ENCODE peak calls at places on chromosomes 16 and 17, in eight cellular contexts. U is Peyer's patch, P is prostate gland, Z is OCI-LY7, X is breast epithelium, R is uterus, L is MM.1S, G is NT2/D1. C is an unnamed sample.

GRCh38 chr16:29820730-29821662 is 734 bp downstream of the MVP start:
- DNase-seq in U (peak; percentile 88), P (peak; percentile 61), Z (no peak), X (no peak), R (peak; percentile 63), L (peak; percentile 62), G (no peak), C (peak; percentile 75)

GRCh38 chr16:69926241-69926640 is 24.9 kb upstream of the CLEC18A start:
- DNase-seq in U (no peak), P (no peak), Z (no peak), X (no peak), R (no peak), L (no peak), G (no peak), C (no peak)

GRCh38 chr17:19613979-19614378 is 34.6 kb upstream of the ALDH3A2 start:
- DNase-seq in U (no peak), P (no peak), Z (no peak), X (no peak), R (peak; percentile 37), L (no peak), G (no peak), C (no peak)

GRCh38 chr17:15920758-15921239 is 24.1 kb upstream of the ADORA2B start:
- DNase-seq in U (peak; percentile 29), P (peak; percentile 51), Z (no peak), X (peak; percentile 41), R (no peak), L (no peak), G (no peak), C (no peak)

GRCh38 chr17:48484850-48485249 is 46.0 kb downstream of the HOXB1 start:
- DNase-seq in U (no peak), P (no peak), Z (no peak), X (no peak), R (no peak), L (no peak), G (no peak), C (no peak)

GRCh38 chr16:3121843-3122467 is 9.6 kb downstream of the ZNF205 start:
- DNase-seq in U (no peak), P (no peak), Z (no peak), X (no peak), R (no peak), L (no peak), G (no peak), C (no peak)

GRCh38 chr17:59643159-59643857 is 23.6 kb downstream of the CLTC start:
- DNase-seq in U (no peak), P (no peak), Z (peak; percentile 54), X (no peak), R (no peak), L (no peak), G (no peak), C (no peak)

GRCh38 chr17:56441331-56441730 is 152.2 kb upstream of the NOG start:
- DNase-seq in U (no peak), P (no peak), Z (no peak), X (no peak), R (no peak), L (no peak), G (no peak), C (no peak)

GRCh38 chr16:69761983-69762842 is at the start of gene WWP2:
- DNase-seq in U (peak; percentile 89), P (peak; percentile 67), Z (peak; percentile 90), X (peak; percentile 72), R (peak; percentile 70), L (peak; percentile 89), G (peak; percentile 69), C (peak; percentile 80)

GRCh38 chr16:81582655-81583441 is 138.2 kb downstream of the CMIP start:
- DNase-seq in U (peak; percentile 65), P (no peak), Z (no peak), X (peak; percentile 57), R (no peak), L (no peak), G (no peak), C (no peak)

GRCh38 chr16:88754912-88755744 is 29.9 kb downstream of the PIEZO1 start:
- DNase-seq in U (no peak), P (peak; percentile 42), Z (peak; percentile 43), X (no peak), R (no peak), L (no peak), G (peak; percentile 50), C (no peak)

GRCh38 chr17:18191967-18192366 is 8.3 kb downstream of the ALKBH5 start:
- DNase-seq in U (no peak), P (no peak), Z (no peak), X (no peak), R (no peak), L (no peak), G (no peak), C (no peak)

GRCh38 chr17:9279911-9280310 is 258.6 kb downstream of the NTN1 start:
- DNase-seq in U (no peak), P (no peak), Z (no peak), X (no peak), R (no peak), L (no peak), G (no peak), C (no peak)

GRCh38 chr16:75943705-75944514 is 217.6 kb upstream of the CPHXL start:
- DNase-seq in U (no peak), P (no peak), Z (no peak), X (no peak), R (no peak), L (no peak), G (no peak), C (no peak)

GRCh38 chr16:17556276-17557052 is 85.7 kb upstream of the XYLT1 start:
- DNase-seq in U (no peak), P (no peak), Z (peak; percentile 36), X (no peak), R (no peak), L (peak; percentile 34), G (peak; percentile 30), C (no peak)

GRCh38 chr17:50833396-50834125 is 1.8 kb upstream of the WFIKKN2 start:
- DNase-seq in U (no peak), P (no peak), Z (no peak), X (no peak), R (no peak), L (no peak), G (no peak), C (no peak)

GRCh38 chr17:927611-928461 is 51.7 kb downstream of the NXN start:
- DNase-seq in U (no peak), P (peak; percentile 83), Z (no peak), X (peak; percentile 85), R (peak; percentile 86), L (no peak), G (no peak), C (no peak)

GRCh38 chr17:45951941-45952340 is 47.1 kb upstream of the STH start:
- DNase-seq in U (no peak), P (no peak), Z (no peak), X (no peak), R (no peak), L (no peak), G (no peak), C (no peak)

GRCh38 chr17:18187816-18188761 is 4.5 kb downstream of the ALKBH5 start:
- DNase-seq in U (no peak), P (no peak), Z (no peak), X (no peak), R (no peak), L (no peak), G (no peak), C (peak; percentile 65)

GRCh38 chr17:13597723-13598347 is 3.9 kb downstream of the HS3ST3A1 start:
- DNase-seq in U (no peak), P (peak; percentile 12), Z (peak; percentile 49), X (peak; percentile 30), R (no peak), L (peak; percentile 22), G (no peak), C (no peak)

GRCh38 chr17:41717408-41718286 is 5.5 kb downstream of the GAST start:
- DNase-seq in U (no peak), P (peak; percentile 54), Z (no peak), X (peak; percentile 73), R (no peak), L (no peak), G (no peak), C (no peak)

GRCh38 chr17:68591583-68591982 is 9.6 kb downstream of the FAM20A start:
- DNase-seq in U (no peak), P (no peak), Z (no peak), X (no peak), R (peak; percentile 71), L (no peak), G (no peak), C (no peak)

DNA sequence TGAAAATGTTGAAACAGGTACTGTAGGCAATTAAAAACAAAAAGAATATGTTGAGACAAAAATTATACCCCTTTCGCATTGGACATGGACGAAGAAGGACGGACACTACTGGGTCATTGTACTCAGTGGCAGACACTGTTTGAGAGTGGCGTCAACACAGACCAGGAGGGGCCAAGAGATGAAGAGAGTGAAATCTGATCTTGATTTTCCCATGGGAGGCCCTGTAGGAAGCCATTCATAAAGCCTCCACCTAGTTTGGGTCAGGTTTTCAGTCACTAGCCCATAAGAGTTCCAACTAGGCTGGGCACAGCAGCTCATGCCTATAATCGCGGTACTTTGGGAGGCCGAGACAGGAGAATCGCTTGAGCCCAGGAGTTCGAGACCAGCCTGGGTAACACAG is 23.6 kb upstream of the SMURF2 start:
- DNase-seq in U (no peak), P (no peak), Z (no peak), X (no peak), R (no peak), L (no peak), G (no peak), C (no peak)
- H3K4me1 ChIP-seq in U (no peaks in the 10 kb centered on the region), P (no peaks in the 10 kb centered on the region), Z (no peaks in the 10 kb centered on the region), X (no peaks in the 10 kb centered on the region), R (no peaks in the 10 kb centered on the region), L (no peaks in the 10 kb centered on the region), G (no peaks in the 10 kb centered on the region), C (no peaks in the 10 kb centered on the region)

GRCh38 chr17:77410470-77410869 is 269.7 kb downstream of the SEC14L1 start:
- DNase-seq in U (no peak), P (no peak), Z (no peak), X (no peak), R (no peak), L (no peak), G (no peak), C (no peak)
- H3K4me1 ChIP-seq in U (peaks cover 27% of the 10 kb centered on the region), P (peaks cover 13% of the 10 kb centered on the region), Z (peaks cover 82% of the 10 kb centered on the region), X (peaks cover 29% of the 10 kb centered on the region), R (peaks cover 33% of the 10 kb centered on the region), L (no peaks in the 10 kb centered on the region), G (peaks cover 28% of the 10 kb centered on the region), C (peaks cover 8% of the 10 kb centered on the region)

DNA sequence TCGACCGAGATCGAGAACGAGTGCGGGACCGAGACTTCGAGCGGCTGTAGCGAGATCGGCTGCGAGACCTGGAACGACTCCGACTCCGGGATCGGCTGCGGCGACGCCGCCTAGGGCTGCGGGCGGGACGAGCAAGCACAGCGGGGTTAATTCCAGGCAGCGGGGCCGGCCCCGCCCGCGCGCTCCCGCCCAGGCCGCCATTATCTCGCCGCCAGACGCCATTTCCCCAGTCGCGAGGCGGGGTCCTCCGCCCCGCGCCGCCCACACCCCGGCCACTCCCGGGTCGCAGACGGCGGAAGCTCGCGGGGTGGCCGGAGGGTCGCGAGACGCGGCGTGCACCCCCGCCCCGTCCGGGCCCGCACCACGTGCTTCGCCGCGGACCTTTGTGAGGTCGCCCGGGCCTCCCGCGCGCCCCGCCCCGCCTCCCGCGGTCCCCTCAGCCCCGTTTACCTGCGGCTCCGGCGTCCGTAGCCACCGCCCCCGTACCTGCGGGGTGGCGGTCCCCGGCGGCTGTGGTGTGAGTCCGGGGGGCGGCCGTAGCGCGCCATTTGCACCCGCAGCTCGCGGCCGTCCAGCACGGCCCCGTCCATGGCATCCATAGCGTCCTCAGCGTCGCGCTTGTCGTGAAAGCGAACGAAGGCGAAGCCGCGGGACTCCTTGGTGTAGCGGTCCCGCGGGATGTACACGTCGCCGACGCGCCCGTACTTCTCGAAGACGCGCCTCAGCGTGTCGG is 616 bp downstream of the SRSF2 start:
- DNase-seq in U (peak; percentile 91), P (peak; percentile 66), Z (peak; percentile 80), X (peak; percentile 61), R (peak; percentile 66), L (peak; percentile 40), G (no peak), C (peak; percentile 93)
- H3K4me1 ChIP-seq in U (peaks cover 6% of the 10 kb centered on the region), P (peaks cover 10% of the 10 kb centered on the region), Z (peaks cover 59% of the 10 kb centered on the region), X (peaks cover 21% of the 10 kb centered on the region), R (peaks cover 14% of the 10 kb centered on the region), L (peaks cover 19% of the 10 kb centered on the region), G (no peaks in the 10 kb centered on the region), C (no peaks in the 10 kb centered on the region)

GRCh38 chr17:57507828-57508227 is 237.3 kb downstream of the CCDC182 start:
- DNase-seq in U (no peak), P (no peak), Z (no peak), X (no peak), R (no peak), L (no peak), G (no peak), C (no peak)
- H3K4me1 ChIP-seq in U (no peaks in the 10 kb centered on the region), P (no peaks in the 10 kb centered on the region), Z (peaks cover 14% of the 10 kb centered on the region), X (no peaks in the 10 kb centered on the region), R (no peaks in the 10 kb centered on the region), L (peaks cover 13% of the 10 kb centered on the region), G (peaks cover 8% of the 10 kb centered on the region), C (no peaks in the 10 kb centered on the region)

C was measured in aorta.